ENCODE peak calls at places on chromosomes 3 and 15, in five cellular contexts. Y, A, L, F and M are unnamed samples. For H3K4me1, the result is how much of the 10 kb centered on the place peaks cover.

GRCh38 chr3:27431116-27431515 is 53.1 kb downstream of the SLC4A7 start:
- DNase-seq in Y (peak), A (no peak), L (peak), F (no peak), M (peak)

GRCh38 chr3:71987089-71987735 is 202.3 kb upstream of the PROK2 start:
- DNase-seq in Y (peak), A (no peak), L (peak), F (no peak), M (no peak)

GRCh38 chr3:49513494-49514179 is 40.6 kb upstream of the BSN start:
- DNase-seq in Y (no peak), A (no peak), L (no peak), F (no peak), M (no peak)

GRCh38 chr15:58019503-58020376 is 45.8 kb downstream of the ALDH1A2 start:
- DNase-seq in Y (no peak), A (no peak), L (peak), F (no peak), M (no peak)

GRCh38 chr15:52318729-52319500 is 23.3 kb upstream of the MYO5C start:
- DNase-seq in Y (no peak), A (no peak), L (no peak), F (no peak), M (no peak)

GRCh38 chr3:12143949-12144504 is 14.7 kb downstream of the TIMP4 start:
- DNase-seq in Y (no peak), A (no peak), L (no peak), F (no peak), M (no peak)

GRCh38 chr3:195224156-195224979 is 46.6 kb downstream of the XXYLT1 start:
- DNase-seq in Y (no peak), A (no peak), L (no peak), F (no peak), M (no peak)

GRCh38 chr15:68559342-68560310 is 19.2 kb upstream of the CORO2B start:
- DNase-seq in Y (peak), A (peak), L (peak), F (peak), M (peak)

GRCh38 chr15:45377630-45378148 is 655 bp downstream of the GATM start:
- DNase-seq in Y (no peak), A (peak), L (peak), F (no peak), M (peak)

GRCh38 chr3:183490653-183491052 is 62.2 kb upstream of the MCF2L2 start:
- DNase-seq in Y (peak), A (no peak), L (peak), F (no peak), M (no peak)

GRCh38 chr3:185049710-185050109 is 103.2 kb downstream of the C3orf70 start:
- DNase-seq in Y (no peak), A (peak), L (no peak), F (no peak), M (no peak)

GRCh38 chr15:67340630-67341029 is 86.0 kb downstream of the IQCH start:
- DNase-seq in Y (no peak), A (no peak), L (peak), F (no peak), M (no peak)

GRCh38 chr3:22491326-22491725 is 711.8 kb upstream of the UBE2E2 start:
- DNase-seq in Y (no peak), A (no peak), L (no peak), F (no peak), M (no peak)

GRCh38 chr3:141412936-141413354 is 44.6 kb downstream of the ZBTB38 start:
- DNase-seq in Y (peak), A (peak), L (peak), F (no peak), M (no peak)

GRCh38 chr3:80000022-80000421 is 232.2 kb upstream of the ROBO1 start:
- DNase-seq in Y (no peak), A (no peak), L (peak), F (no peak), M (no peak)

GRCh38 chr15:78739996-78740903 is 71.0 kb downstream of the ADAMTS7 start:
- DNase-seq in Y (peak), A (peak), L (peak), F (peak), M (peak)

GRCh38 chr15:60591491-60592385 is 112.8 kb upstream of the ICE2 start:
- DNase-seq in Y (peak), A (peak), L (peak), F (no peak), M (peak)

GRCh38 chr3:166608132-166608531 is 770.9 kb upstream of the BCHE start:
- DNase-seq in Y (no peak), A (no peak), L (no peak), F (no peak), M (no peak)

GRCh38 chr3:157127831-157128767 is 31.8 kb downstream of the CCNL1 start:
- DNase-seq in Y (peak), A (no peak), L (peak), F (peak), M (no peak)

GRCh38 chr15:22930782-22931484 is 49.2 kb downstream of the CYFIP1 start:
- DNase-seq in Y (no peak), A (no peak), L (no peak), F (no peak), M (no peak)
- H3K27ac ChIP-seq in Y (no peak), A (no peak), L (no peak), F (no peak), M (no peak)

DNA sequence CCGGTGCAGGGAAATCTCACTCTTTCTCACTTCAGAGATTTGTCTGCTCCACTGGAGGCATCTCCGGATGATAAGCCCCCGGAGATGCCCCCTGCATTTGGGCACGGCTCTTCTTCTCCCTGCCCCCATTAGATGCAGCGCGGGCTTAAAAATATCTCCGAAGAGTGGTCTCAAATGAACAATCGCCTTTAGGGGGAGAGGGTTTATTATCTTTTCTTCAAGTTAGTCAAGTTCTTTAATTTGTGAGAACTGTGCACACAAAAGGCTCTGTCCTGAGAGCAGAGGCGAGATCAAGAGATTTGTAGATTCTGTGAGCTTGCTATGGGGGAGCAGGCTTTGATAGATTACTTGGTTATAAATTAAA is 645 bp upstream of the PRTG start:
- DNase-seq in Y (no peak), A (no peak), L (peak), F (no peak), M (no peak)
- H3K4me3 ChIP-seq in Y (peak), A (peak), L (peak), F (no peak), M (peak)

DNA sequence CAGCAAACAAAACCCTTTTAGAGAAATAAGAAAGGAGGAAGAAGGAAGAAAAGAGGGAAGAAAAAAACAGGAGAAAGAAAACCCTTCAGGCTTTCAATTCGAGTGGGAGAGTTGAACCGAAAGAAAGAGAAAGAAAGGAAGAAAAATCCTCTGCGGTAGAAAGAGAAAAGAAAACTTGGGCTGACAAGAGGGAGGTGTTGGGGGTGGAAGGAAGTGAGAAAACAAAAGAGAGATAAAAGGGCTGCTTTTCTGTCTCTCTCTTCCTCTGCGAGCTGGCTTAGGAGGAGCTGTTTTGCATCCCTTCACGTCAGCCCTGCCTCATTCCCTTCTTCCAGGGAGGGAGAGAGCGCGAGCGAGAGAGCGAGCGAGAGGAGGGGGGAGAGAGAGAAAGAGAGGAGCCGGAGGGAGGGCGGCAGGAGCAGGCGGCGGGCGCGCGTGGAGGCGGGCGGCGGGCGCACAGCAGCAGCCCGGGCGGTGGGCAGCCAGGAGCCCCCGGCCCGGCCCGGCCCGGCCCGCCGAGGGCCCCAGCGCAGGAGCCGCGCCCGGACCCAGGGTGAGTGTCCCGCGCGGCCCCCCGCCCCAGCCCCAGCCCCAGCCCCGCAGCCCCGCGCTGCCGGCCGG is at the start of gene ZNF710:
- DNase-seq in Y (peak), A (peak), L (peak), F (peak), M (peak)
- H3K4me1 ChIP-seq in Y (half or more), A (under half), L (half or more), F (under half), M (under half)

GRCh38 chr3:149384911-149385321 is 7.5 kb upstream of the TM4SF1 start:
- DNase-seq in Y (peak), A (no peak), L (no peak), F (no peak), M (no peak)
- H3K27ac ChIP-seq in Y (peak), A (no peak), L (no peak), F (no peak), M (no peak)

DNA sequence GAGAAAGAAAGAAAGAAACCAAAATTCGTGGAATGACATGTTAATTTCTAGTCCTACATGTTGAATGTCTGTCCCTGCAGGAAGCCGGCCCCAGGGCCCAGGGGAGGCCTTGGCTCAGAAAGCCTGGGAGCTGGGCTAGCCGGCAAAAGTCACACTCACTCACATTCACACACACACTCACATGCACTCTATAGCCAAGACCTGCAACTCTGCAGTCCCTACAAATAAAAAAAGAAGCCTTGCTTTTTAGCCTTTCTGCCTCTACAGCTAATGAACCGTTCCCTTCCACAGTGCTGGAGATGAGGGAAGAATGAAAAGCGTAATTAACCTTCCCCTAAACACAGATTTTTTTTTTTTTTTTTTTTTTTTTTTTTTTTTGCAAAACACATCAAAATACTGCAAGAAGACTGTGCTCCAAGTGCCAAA is 4.4 kb downstream of the MECOM start:
- DNase-seq in Y (no peak), A (peak), L (no peak), F (no peak), M (no peak)
- H3K4me3 ChIP-seq in Y (no peak), A (peak), L (peak), F (no peak), M (no peak)

DNA sequence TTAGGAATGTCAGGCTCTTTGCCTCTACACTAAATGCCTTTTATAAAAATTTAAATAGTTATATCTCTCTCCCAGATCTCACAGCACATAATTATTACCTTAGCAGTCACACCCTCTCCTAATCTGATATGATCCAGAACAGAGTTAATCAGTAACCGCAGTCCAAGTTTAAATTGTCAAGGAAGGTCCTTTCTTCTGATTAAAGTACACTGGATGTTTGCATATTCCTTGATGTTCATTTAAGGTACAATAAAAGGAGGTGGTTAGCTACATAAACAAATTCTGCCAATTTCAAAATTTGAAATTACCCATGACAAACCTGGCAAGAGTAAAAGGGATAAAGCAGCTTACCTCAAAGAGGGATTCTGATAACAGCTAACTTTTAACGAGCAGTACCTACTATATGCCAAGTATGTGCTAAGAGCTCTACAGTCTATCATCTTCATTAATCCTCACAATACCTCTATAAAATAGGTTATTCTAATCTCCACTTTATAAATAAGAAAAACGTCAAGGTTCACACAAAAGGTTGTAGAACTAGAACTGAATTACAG is 4.3 kb downstream of the GOLIM4 start:
- DNase-seq in Y (no peak), A (no peak), L (no peak), F (no peak), M (no peak)
- H3K4me1 ChIP-seq in Y (half or more), A (under half), L (under half), F (under half), M (under half)

DNA sequence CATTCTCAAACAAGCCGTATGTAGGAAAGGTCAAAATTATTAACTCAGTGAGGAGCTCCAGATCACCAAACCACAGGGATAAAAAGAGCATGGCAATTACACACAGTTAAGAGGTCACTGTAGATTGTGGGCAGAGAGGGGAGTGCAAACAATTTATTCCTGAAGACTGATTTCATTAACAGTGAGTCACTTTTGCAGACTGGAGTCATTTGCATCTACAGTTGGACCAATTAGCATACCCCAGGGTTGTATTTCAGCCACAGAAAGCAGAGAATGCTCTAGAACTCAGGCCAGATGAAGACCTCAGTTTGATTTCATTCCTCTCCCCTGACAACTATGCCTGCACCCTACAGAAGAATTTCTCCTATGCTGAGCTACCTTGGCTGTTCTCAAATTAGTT is 40.1 kb downstream of the SETMAR start:
- DNase-seq in Y (no peak), A (no peak), L (no peak), F (no peak), M (no peak)
- H3K27ac ChIP-seq in Y (no peak), A (no peak), L (no peak), F (no peak), M (no peak)

GRCh38 chr3:52056521-52056967 is at the start of gene DUSP7:
- DNase-seq in Y (peak), A (peak), L (no peak), F (peak), M (peak)

GRCh38 chr3:52055537-52056351 is 627 bp downstream of the DUSP7 start:
- DNase-seq in Y (peak), A (peak), L (peak), F (peak), M (peak)

GRCh38 chr3:52058111-52058510 is 1.7 kb upstream of the DUSP7 start:
- DNase-seq in Y (no peak), A (no peak), L (no peak), F (no peak), M (no peak)

GRCh38 chr3:52056968-52057805 is 816 bp upstream of the DUSP7 start:
- DNase-seq in Y (peak), A (peak), L (peak), F (peak), M (peak)

DNA sequence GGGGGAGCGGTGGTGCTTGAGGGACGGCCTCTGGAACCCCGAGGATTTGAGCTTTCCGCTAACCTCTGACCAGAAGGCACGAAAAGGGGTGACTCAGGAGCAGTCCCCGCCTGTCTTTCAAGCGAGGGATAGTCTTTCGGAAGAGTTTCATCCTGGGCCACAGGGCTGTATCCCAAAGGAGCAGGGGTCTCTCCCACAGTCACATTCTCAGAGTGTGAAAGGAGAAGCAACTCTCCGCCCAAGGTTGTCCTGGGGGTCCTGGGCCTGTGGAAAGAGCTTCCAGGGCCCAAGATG is 1.4 kb upstream of the DUSP7 start:
- DNase-seq in Y (no peak), A (no peak), L (no peak), F (no peak), M (no peak)
- H3K4me3 ChIP-seq in Y (peak), A (peak), L (peak), F (peak), M (peak)

GRCh38 chr3:128080323-128080898 is 28.2 kb downstream of the SEC61A1 start:
- DNase-seq in Y (peak), A (no peak), L (no peak), F (no peak), M (peak)
- H3K4me1 ChIP-seq in Y (half or more), A (under half), L (under half), F (under half), M (under half)

DNA sequence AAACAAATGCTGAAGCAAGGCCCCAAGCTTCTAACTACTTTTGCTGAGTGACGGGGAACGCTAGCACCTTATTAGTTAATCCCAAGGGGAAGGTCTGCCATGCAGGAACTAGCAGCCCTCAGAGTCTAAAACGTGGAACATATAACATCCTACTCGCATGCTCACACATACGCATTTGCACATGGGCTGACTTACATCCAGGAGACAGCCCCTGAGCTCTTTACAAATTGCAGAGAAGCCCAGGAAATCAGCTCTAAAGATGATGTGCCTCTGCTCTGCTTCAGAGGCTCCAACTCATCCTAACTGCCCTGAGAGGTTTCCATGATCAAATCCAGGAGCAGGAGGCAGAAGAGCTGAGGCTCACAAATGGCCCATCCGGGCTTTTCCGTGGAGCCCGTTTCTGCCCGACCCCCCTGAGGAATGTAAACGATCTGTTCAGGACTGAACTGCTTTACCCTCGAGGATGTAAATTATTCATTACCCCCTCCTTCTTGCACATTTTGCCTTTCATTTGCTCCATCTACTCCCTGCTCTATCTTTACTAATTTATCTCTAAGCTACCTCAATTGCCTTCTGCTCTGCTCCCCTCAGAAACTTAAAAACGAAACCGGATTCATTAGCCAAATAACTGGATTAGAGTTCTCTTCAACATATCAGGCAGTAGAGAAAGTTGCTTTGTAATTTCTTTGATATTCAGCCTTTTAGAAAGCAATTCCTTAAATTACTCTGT is 141.9 kb upstream of the CCDC54 start:
- DNase-seq in Y (peak), A (peak), L (no peak), F (no peak), M (peak)
- H3K27ac ChIP-seq in Y (peak), A (no peak), L (no peak), F (no peak), M (no peak)